ENCODE peak calls at places on chromosomes 2 and 18, in nine cellular contexts. A is GM20000, C is kidney epithelial cell, G is fibroblast of pulmonary artery, R is mesothelial cell of epicardium, O is suprapubic skin, X is cardiac muscle cell, J is BJ, H is GM13977. Q is an unnamed sample.

GRCh38 chr2:148568597-148568996 is 76.0 kb upstream of the EPC2 start:
- DNase-seq in A (no peak), C (no peak), G (no peak), R (no peak), O (no peak), X (no peak), J (no peak), H (no peak), Q (no peak)

GRCh38 chr2:230910546-230911135 is 14.4 kb downstream of the GPR55 start:
- DNase-seq in A (no peak), C (no peak), G (no peak), R (no peak), O (peak), X (no peak), J (no peak), H (no peak), Q (peak)

GRCh38 chr2:111207892-111208291 is 87.2 kb downstream of the BCL2L11 start:
- DNase-seq in A (no peak), C (no peak), G (no peak), R (no peak), O (no peak), X (no peak), J (no peak), H (no peak), Q (no peak)

GRCh38 chr2:11688222-11689069 is 18.5 kb upstream of the NTSR2 start:
- DNase-seq in A (peak), C (no peak), G (peak), R (peak), O (peak), X (peak), J (no peak), H (peak), Q (peak)

GRCh38 chr2:8438996-8439395 is 242.9 kb upstream of the ID2 start:
- DNase-seq in A (no peak), C (no peak), G (no peak), R (no peak), O (no peak), X (no peak), J (no peak), H (no peak), Q (no peak)

GRCh38 chr2:239780236-239780997 is 244.7 kb downstream of the NDUFA10 start:
- DNase-seq in A (no peak), C (no peak), G (no peak), R (peak), O (peak), X (no peak), J (no peak), H (no peak), Q (peak)

GRCh38 chr2:18167871-18168270 is 289.4 kb downstream of the KCNS3 start:
- DNase-seq in A (no peak), C (no peak), G (no peak), R (no peak), O (no peak), X (no peak), J (no peak), H (no peak), Q (no peak)

GRCh38 chr2:128311755-128312341 is 6.8 kb downstream of the HS6ST1 start:
- DNase-seq in A (no peak), C (no peak), G (no peak), R (peak), O (peak), X (no peak), J (no peak), H (no peak), Q (peak)

GRCh38 chr2:119712571-119712970 is 33.6 kb downstream of the TMEM177 start:
- DNase-seq in A (no peak), C (no peak), G (no peak), R (no peak), O (no peak), X (no peak), J (no peak), H (no peak), Q (no peak)

GRCh38 chr2:158994920-158995676 is 26.7 kb downstream of the TANC1 start:
- DNase-seq in A (no peak), C (no peak), G (peak), R (no peak), O (no peak), X (peak), J (no peak), H (peak), Q (no peak)

GRCh38 chr2:46179037-46179621 is 118.1 kb upstream of the EPAS1 start:
- DNase-seq in A (peak), C (no peak), G (peak), R (no peak), O (no peak), X (peak), J (peak), H (peak), Q (no peak)

GRCh38 chr18:23243178-23243577 is 107.9 kb downstream of the CABLES1 start:
- DNase-seq in A (no peak), C (no peak), G (no peak), R (no peak), O (no peak), X (no peak), J (no peak), H (no peak), Q (peak)

GRCh38 chr2:188787002-188787660 is 187.0 kb upstream of the COL3A1 start:
- DNase-seq in A (no peak), C (no peak), G (peak), R (no peak), O (no peak), X (peak), J (peak), H (no peak), Q (no peak)

GRCh38 chr2:9336534-9337354 is 86.6 kb downstream of the ITGB1BP1 start:
- DNase-seq in A (no peak), C (peak), G (peak), R (peak), O (no peak), X (peak), J (peak), H (no peak), Q (no peak)

GRCh38 chr2:151043484-151043883 is 218.2 kb downstream of the RBM43 start:
- DNase-seq in A (no peak), C (peak), G (peak), R (no peak), O (no peak), X (peak), J (no peak), H (no peak), Q (no peak)

GRCh38 chr2:128362889-128363228 is 44.2 kb upstream of the HS6ST1 start:
- DNase-seq in A (no peak), C (no peak), G (peak), R (peak), O (no peak), X (peak), J (no peak), H (no peak), Q (no peak)

GRCh38 chr2:236889081-236889780 is 196.5 kb upstream of the COPS8 start:
- DNase-seq in A (no peak), C (no peak), G (no peak), R (no peak), O (no peak), X (peak), J (no peak), H (no peak), Q (no peak)

GRCh38 chr18:75586576-75586975 is 159.1 kb upstream of the SMIM21 start:
- DNase-seq in A (no peak), C (no peak), G (no peak), R (no peak), O (no peak), X (no peak), J (no peak), H (no peak), Q (no peak)

GRCh38 chr2:86372641-86373502 is 35.4 kb upstream of the REEP1 start:
- DNase-seq in A (no peak), C (no peak), G (peak), R (no peak), O (no peak), X (peak), J (no peak), H (no peak), Q (no peak)

GRCh38 chr2:67616749-67617148 is 219.6 kb downstream of the ETAA1 start:
- DNase-seq in A (peak), C (no peak), G (peak), R (no peak), O (no peak), X (peak), J (no peak), H (peak), Q (no peak)

GRCh38 chr2:183162362-183162761 is 38.1 kb downstream of the NUP35 start:
- DNase-seq in A (no peak), C (no peak), G (peak), R (no peak), O (no peak), X (peak), J (no peak), H (no peak), Q (no peak)

GRCh38 chr2:147082850-147083522 is 761.8 kb upstream of the ACVR2A start:
- DNase-seq in A (peak), C (peak), G (peak), R (peak), O (no peak), X (peak), J (peak), H (peak), Q (no peak)

GRCh38 chr2:226012116-226012515 is 612.6 kb downstream of the NYAP2 start:
- DNase-seq in A (no peak), C (no peak), G (no peak), R (no peak), O (no peak), X (no peak), J (no peak), H (no peak), Q (no peak)

GRCh38 chr2:80070587-80070986 is 234.0 kb downstream of the LRRTM1 start:
- DNase-seq in A (no peak), C (no peak), G (no peak), R (no peak), O (no peak), X (no peak), J (no peak), H (no peak), Q (no peak)

GRCh38 chr18:13638684-13639083 is 87.7 kb downstream of the FAM210A start:
- DNase-seq in A (no peak), C (no peak), G (no peak), R (no peak), O (peak), X (no peak), J (no peak), H (no peak), Q (no peak)

GRCh38 chr2:236936446-236936940 is 149.2 kb upstream of the COPS8 start:
- DNase-seq in A (no peak), C (no peak), G (no peak), R (no peak), O (no peak), X (no peak), J (no peak), H (no peak), Q (no peak)

GRCh38 chr2:14941151-14941631 is 308.7 kb downstream of the LRATD1 start:
- DNase-seq in A (no peak), C (no peak), G (no peak), R (no peak), O (no peak), X (no peak), J (no peak), H (no peak), Q (no peak)

GRCh38 chr18:53952700-53953099 is 271.8 kb downstream of the MBD2 start:
- DNase-seq in A (no peak), C (no peak), G (no peak), R (no peak), O (no peak), X (no peak), J (no peak), H (no peak), Q (no peak)

GRCh38 chr18:53947092-53947640 is 277.3 kb downstream of the MBD2 start:
- DNase-seq in A (no peak), C (peak), G (no peak), R (no peak), O (no peak), X (no peak), J (no peak), H (no peak), Q (no peak)

GRCh38 chr18:53946561-53946960 is 277.9 kb downstream of the MBD2 start:
- DNase-seq in A (no peak), C (peak), G (no peak), R (no peak), O (no peak), X (peak), J (peak), H (no peak), Q (no peak)

GRCh38 chr18:53944721-53945120 is 279.7 kb downstream of the MBD2 start:
- DNase-seq in A (no peak), C (no peak), G (no peak), R (no peak), O (no peak), X (no peak), J (no peak), H (no peak), Q (no peak)

DNA sequence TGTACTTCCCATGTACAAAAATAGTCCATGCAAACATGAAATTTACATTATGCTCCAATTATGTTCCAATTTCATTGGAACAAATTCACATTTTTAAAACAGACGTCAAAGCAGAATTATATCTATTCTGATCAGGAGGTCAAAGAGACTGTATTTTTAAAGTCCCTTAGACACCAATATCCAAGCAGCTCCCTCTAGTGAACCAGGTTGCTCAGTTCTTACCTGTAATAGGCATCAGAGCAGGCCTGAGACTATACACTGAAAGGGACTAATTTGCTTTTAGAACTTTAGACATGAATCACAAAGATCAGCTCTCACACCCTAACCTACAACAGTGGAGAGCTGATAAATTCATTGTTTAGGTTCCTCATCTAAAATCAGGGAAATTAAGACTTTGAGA is 273.9 kb downstream of the MBD2 start:
- DNase-seq in A (no peak), C (no peak), G (no peak), R (no peak), O (no peak), X (no peak), J (no peak), H (no peak), Q (no peak)
- TF ChIP-seq CTCF in A (no peak), C (no peak), G (no peak), R (no peak), O (no peak), X (no peak), J (no peak), H (no peak), Q (no peak)

GRCh38 chr2:27094353-27094984 is 7.9 kb downstream of the KHK start:
- DNase-seq in A (no peak), C (no peak), G (no peak), R (no peak), O (no peak), X (no peak), J (no peak), H (no peak), Q (no peak)

GRCh38 chr2:27095745-27096651 is 9.4 kb downstream of the KHK start:
- DNase-seq in A (peak), C (no peak), G (peak), R (no peak), O (no peak), X (peak), J (no peak), H (peak), Q (no peak)

GRCh38 chr2:27096748-27097297 is 10.3 kb downstream of the KHK start:
- DNase-seq in A (no peak), C (no peak), G (no peak), R (no peak), O (no peak), X (no peak), J (no peak), H (no peak), Q (peak)

GRCh38 chr2:27093430-27094352 is 7.1 kb downstream of the KHK start:
- DNase-seq in A (no peak), C (no peak), G (no peak), R (no peak), O (no peak), X (no peak), J (no peak), H (no peak), Q (no peak)

GRCh38 chr2:27095427-27095744 is 8.8 kb downstream of the KHK start:
- DNase-seq in A (no peak), C (no peak), G (no peak), R (no peak), O (no peak), X (no peak), J (no peak), H (no peak), Q (no peak)
- TF ChIP-seq CTCF in A (no peak), C (no peak), G (no peak), R (no peak), O (no peak), X (no peak), J (no peak), H (no peak), Q (no peak)

DNA sequence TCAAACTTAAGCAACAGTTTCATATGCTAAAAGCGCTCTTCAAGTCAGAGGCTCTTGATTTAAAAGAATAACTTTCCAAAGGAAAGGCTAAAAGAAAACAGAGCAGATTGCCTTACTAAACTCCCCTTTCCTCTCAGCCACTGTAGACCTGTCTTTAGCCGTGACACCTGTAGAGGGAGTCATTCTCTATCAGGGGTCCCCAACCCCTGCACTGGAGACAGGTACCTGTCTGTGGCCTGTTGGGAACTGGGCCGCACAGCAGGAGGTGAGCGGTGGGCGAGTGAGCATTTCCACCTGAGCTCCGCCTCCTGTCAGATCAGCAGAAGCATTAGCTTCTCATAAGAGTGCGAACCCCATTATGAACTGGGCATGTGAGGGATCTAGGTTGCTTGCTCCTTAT is 9.6 kb downstream of the SLC14A1 start:
- DNase-seq in A (no peak), C (no peak), G (no peak), R (no peak), O (no peak), X (no peak), J (no peak), H (no peak), Q (no peak)
- TF ChIP-seq CTCF in A (no peak), C (no peak), G (no peak), R (no peak), O (no peak), X (no peak), J (no peak), H (no peak), Q (no peak)

DNA sequence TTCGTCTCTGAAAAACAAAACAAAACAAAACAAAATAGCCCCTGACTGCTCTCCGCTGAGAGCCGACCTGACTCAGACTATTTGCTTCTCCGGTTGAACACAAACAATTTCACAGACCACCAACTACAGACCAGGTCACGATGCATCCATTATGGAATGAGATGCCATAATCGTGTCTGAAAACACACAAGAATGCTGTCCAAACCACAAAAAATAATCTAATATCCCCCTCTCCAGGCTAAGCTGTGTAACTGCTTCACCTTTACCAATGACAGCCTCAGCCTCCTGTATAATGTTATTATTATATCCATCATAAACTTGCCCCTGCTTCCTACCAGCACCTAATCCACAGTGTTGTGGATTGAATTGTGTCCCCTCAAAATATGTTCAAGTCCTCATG is 114.7 kb downstream of the DNAH6 start:
- DNase-seq in A (peak), C (peak), G (peak), R (no peak), O (no peak), X (peak), J (no peak), H (peak), Q (no peak)
- TF ChIP-seq CTCF in A (peak), C (peak), G (peak), R (peak), O (no peak), X (peak), J (peak), H (peak), Q (peak)

GRCh38 chr2:44897406-44897805 is 44.1 kb upstream of the SIX3 start:
- DNase-seq in A (no peak), C (no peak), G (no peak), R (no peak), O (no peak), X (no peak), J (no peak), H (no peak), Q (no peak)
- TF ChIP-seq CTCF in A (no peak), C (peak), G (no peak), R (no peak), O (no peak), X (no peak), J (no peak), H (no peak), Q (no peak)

GRCh38 chr18:21404426-21404825 is 162.4 kb downstream of the GREB1L start:
- DNase-seq in A (no peak), C (no peak), G (no peak), R (no peak), O (no peak), X (no peak), J (no peak), H (no peak), Q (no peak)
- TF ChIP-seq CTCF in A (no peak), C (no peak), G (no peak), R (no peak), O (no peak), X (no peak), J (no peak), H (no peak), Q (no peak)

GRCh38 chr18:48778344-48779011 is 172.3 kb downstream of the SMAD7 start:
- DNase-seq in A (no peak), C (no peak), G (no peak), R (no peak), O (no peak), X (no peak), J (no peak), H (no peak), Q (no peak)
- TF ChIP-seq CTCF in A (no peak), C (no peak), G (no peak), R (no peak), O (no peak), X (no peak), J (no peak), H (no peak), Q (no peak)

GRCh38 chr2:212531499-212531898 is 7.1 kb downstream of the ERBB4 start:
- DNase-seq in A (no peak), C (no peak), G (no peak), R (no peak), O (no peak), X (no peak), J (no peak), H (no peak), Q (no peak)

GRCh38 chr2:212526059-212526458 is 12.5 kb downstream of the ERBB4 start:
- DNase-seq in A (no peak), C (no peak), G (no peak), R (no peak), O (no peak), X (no peak), J (no peak), H (no peak), Q (no peak)

GRCh38 chr2:212530373-212530772 is 8.2 kb downstream of the ERBB4 start:
- DNase-seq in A (no peak), C (no peak), G (no peak), R (no peak), O (no peak), X (no peak), J (no peak), H (no peak), Q (no peak)

GRCh38 chr2:212530991-212531390 is 7.6 kb downstream of the ERBB4 start:
- DNase-seq in A (no peak), C (no peak), G (no peak), R (no peak), O (no peak), X (no peak), J (no peak), H (no peak), Q (no peak)

DNA sequence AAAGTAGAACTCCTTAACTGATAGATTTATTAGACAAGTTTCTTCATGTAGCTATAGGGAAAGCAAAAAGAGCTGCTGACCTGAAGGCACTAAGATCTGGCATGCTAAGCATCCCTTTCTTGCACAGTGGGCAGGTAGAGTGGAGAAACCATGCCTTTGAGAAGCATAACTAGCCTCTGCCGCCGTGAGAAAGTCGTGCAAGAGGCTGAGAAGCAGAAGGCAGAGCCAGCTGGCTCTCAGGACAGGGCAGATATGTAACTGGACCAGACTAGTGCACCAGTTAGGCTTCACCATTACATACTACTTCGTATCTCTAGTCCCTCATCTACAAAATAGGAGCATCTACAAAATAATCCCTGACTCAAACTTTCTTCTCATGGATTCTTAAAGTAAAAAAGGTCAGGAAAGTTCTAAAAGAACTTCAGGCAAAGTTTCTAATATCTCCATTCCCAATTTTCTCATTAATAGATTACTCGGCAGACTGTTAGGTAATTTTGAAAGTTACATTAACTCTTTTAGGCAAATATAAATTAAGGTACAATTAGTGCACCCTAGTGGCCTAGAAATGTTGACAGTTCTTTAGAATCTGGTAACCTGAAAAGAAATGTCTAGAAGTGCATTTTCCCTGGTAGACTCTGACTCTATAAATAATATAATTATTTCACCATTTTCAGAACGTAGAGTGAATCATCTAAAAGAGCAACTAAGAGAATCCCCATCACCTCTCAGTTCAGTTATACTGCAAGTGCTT is 10.3 kb downstream of the ERBB4 start:
- DNase-seq in A (no peak), C (no peak), G (no peak), R (no peak), O (no peak), X (no peak), J (no peak), H (no peak), Q (no peak)
- TF ChIP-seq CTCF in A (peak), C (no peak), G (peak), R (no peak), O (no peak), X (no peak), J (no peak), H (no peak), Q (no peak)

GRCh38 chr2:137947714-137948336 is 16.4 kb upstream of the HNMT start:
- DNase-seq in A (peak), C (no peak), G (peak), R (peak), O (no peak), X (peak), J (no peak), H (peak), Q (peak)
- TF ChIP-seq CTCF in A (peak), C (peak), G (peak), R (peak), O (peak), X (peak), J (peak), H (peak), Q (peak)